ENCODE peak calls at places on chromosome 12, in four cellular contexts. F, A, J and E are unnamed samples.

GRCh38 chr12:724194-724855 is 28.1 kb upstream of the WNK1 start:
- DNase-seq in F (no peak), A (no peak), J (peak; percentile 36), E (no peak)

GRCh38 chr12:105069936-105070702 is 14.1 kb downstream of the ALDH1L2 start:
- DNase-seq in F (no peak), A (no peak), J (no peak), E (no peak)

GRCh38 chr12:108551556-108551955 is 9.4 kb downstream of the SART3 start:
- DNase-seq in F (no peak), A (no peak), J (no peak), E (no peak)

GRCh38 chr12:591167-591570 is 72.1 kb downstream of the NINJ2 start:
- DNase-seq in F (no peak), A (no peak), J (peak; percentile 59), E (no peak)

GRCh38 chr12:113248046-113248825 is 27.0 kb downstream of the TPCN1 start:
- DNase-seq in F (no peak), A (no peak), J (no peak), E (no peak)

GRCh38 chr12:95848575-95849388 is 10.0 kb upstream of the SNRPF start:
- DNase-seq in F (peak; percentile 51), A (no peak), J (no peak), E (peak; percentile 20)

GRCh38 chr12:32155911-32156585 is 49.4 kb downstream of the BICD1 start:
- DNase-seq in F (no peak), A (no peak), J (peak; percentile 58), E (peak; percentile 12)

GRCh38 chr12:31227401-31227981 is 98.5 kb downstream of the SINHCAF start:
- DNase-seq in F (no peak), A (no peak), J (no peak), E (no peak)

DNA sequence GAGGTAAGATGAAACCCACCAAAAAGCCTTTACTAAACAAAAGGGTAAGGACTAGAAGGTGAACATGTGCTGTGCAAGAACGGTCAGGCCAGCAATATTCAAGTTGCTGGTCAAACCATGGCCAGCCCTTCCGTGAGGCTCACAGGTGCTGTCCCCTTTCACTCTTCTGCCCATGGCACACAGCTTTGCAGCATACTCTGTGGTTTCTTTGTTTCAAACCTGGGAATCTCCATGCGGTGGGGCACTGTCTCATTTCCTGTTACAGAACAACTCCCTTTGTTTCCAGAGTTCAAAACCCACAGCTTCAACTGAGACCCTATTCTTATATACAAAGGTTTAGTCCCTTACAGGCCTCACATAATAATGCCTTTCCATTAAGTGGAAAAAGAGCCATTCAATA is 1.7 kb upstream of the OVCH1 start:
- DNase-seq in F (no peak), A (no peak), J (no peak), E (no peak)
- TF ChIP-seq TARDBP in F (no peak), A (no peak), J (no peak), E (no peak)

GRCh38 chr12:53492830-53493609 is 6.2 kb downstream of the MAP3K12 start:
- DNase-seq in F (peak; percentile 81), A (peak; percentile 46), J (peak; percentile 96), E (peak; percentile 90)
- TF ChIP-seq FOXM1 in F (no peak), A (no peak), J (no peak), E (no peak)

DNA sequence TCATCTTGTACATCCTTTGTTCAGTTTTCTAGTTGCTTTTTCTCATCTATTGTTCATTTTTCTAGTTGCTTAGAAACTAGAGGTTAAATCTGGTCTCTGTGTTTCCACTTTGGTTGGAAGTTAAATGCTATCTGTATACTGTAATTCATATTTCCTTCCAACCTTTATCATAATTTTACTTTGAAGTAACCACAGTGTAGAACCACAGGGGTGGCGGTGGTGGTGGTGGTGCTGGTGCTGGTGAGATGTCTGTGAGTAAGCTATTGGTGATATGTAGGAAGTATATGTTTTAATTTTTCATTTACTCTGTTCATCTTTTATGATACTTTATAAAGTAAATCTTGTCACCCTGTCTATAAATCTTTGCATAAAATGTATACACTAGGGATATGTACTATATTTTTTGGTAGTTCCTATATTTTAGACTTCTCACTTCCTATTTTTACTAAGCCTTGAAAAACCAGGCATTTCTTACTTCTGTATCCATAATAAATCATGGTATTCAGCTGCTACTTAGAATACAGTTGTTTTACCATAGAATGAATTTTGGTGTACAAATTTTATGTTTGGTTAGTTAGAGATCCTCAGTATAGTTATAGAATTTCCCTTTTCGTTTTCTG is 31.9 kb downstream of the CCDC91 start:
- DNase-seq in F (no peak), A (no peak), J (no peak), E (no peak)
- TF ChIP-seq TARDBP in F (no peak), A (no peak), J (no peak), E (no peak)

GRCh38 chr12:100553851-100554404 is 19.6 kb upstream of the GAS2L3 start:
- DNase-seq in F (peak; percentile 10), A (no peak), J (no peak), E (no peak)
- TF ChIP-seq FOXM1 in F (no peak), A (no peak), J (no peak), E (no peak)

GRCh38 chr12:52259850-52260249 is 14.6 kb upstream of the KRT86 start:
- DNase-seq in F (no peak), A (no peak), J (no peak), E (no peak)

GRCh38 chr12:52254965-52255751 is 19.3 kb upstream of the KRT86 start:
- DNase-seq in F (no peak), A (no peak), J (no peak), E (no peak)

GRCh38 chr12:52256165-52256935 is 18.1 kb upstream of the KRT86 start:
- DNase-seq in F (no peak), A (no peak), J (no peak), E (no peak)

GRCh38 chr12:52258335-52258901 is 16.0 kb upstream of the KRT86 start:
- DNase-seq in F (no peak), A (no peak), J (no peak), E (no peak)

GRCh38 chr12:52257074-52257551 is 17.3 kb upstream of the KRT86 start:
- DNase-seq in F (no peak), A (no peak), J (no peak), E (no peak)
- TF ChIP-seq TARDBP in F (no peak), A (no peak), J (no peak), E (no peak)

GRCh38 chr12:54287316-54288157 is 7.0 kb downstream of the HNRNPA1 start:
- DNase-seq in F (no peak), A (no peak), J (peak; percentile 66), E (no peak)
- TF ChIP-seq FOXM1 in F (no peak), A (no peak), J (no peak), E (no peak)

DNA sequence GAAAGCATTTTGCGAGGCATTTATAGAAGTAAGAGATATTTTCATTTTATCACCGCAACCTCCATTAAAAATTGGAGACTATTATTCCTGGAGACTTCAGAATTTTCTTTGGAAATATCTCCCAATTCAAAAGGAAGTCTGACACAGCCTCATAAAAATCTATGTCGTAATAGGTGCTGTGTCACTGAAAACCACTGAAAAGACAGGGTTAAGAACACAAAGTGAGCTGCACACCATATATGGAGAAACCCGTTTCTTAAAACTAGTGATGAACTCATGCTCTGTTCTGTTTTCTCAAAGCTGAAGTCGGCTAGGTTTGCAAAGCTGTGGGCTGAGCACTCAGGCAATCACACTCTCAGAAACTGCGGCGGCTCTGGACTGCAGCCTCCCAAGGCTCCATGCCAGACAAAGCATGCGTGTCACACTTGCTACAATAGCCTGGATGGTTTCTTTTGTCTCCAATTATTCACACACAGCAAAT is at the start of gene GLIPR1:
- DNase-seq in F (peak; percentile 45), A (peak; percentile 72), J (peak; percentile 24), E (no peak)
- TF ChIP-seq TARDBP in F (no peak), A (no peak), J (no peak), E (no peak)

GRCh38 chr12:122789637-122790036 is 15.3 kb downstream of the CCDC62 start:
- DNase-seq in F (no peak), A (no peak), J (peak; percentile 16), E (no peak)

GRCh38 chr12:122795807-122796206 is 21.4 kb downstream of the CCDC62 start:
- DNase-seq in F (no peak), A (no peak), J (no peak), E (no peak)

GRCh38 chr12:122788387-122788786 is 14.0 kb downstream of the CCDC62 start:
- DNase-seq in F (no peak), A (no peak), J (no peak), E (no peak)

GRCh38 chr12:122790393-122791075 is 16.2 kb downstream of the CCDC62 start:
- DNase-seq in F (no peak), A (no peak), J (no peak), E (no peak)

GRCh38 chr12:122793685-122794106 is 19.3 kb downstream of the CCDC62 start:
- DNase-seq in F (peak; percentile 34), A (no peak), J (peak; percentile 72), E (peak; percentile 61)
- TF ChIP-seq FOXM1 in F (no peak), A (no peak), J (no peak), E (no peak)